ENCODE peak calls at places on chromosomes 12 and 14, in ten cellular contexts. One of them, this sample, is unnamed.

GRCh38 chr12:27619308-27619707 is 76.9 kb upstream of the REP15 start:
- DNase-seq in foreskin fibroblast: peak
- DNase-seq in endothelial cell: no peak
- DNase-seq in AG10803: peak
- DNase-seq in neural progenitor cell: no peak
- DNase-seq in RWPE2: no peak
- DNase-seq in mesothelial cell of epicardium: no peak
- DNase-seq in tibial artery: no peak
- DNase-seq in BE2C: no peak
- DNase-seq in cardiac fibroblast: peak
- DNase-seq in this sample: no peak

GRCh38 chr12:127389923-127390322 is 877.0 kb upstream of the TMEM132C start:
- DNase-seq in foreskin fibroblast: peak
- DNase-seq in endothelial cell: no peak
- DNase-seq in AG10803: peak
- DNase-seq in neural progenitor cell: peak
- DNase-seq in RWPE2: peak
- DNase-seq in mesothelial cell of epicardium: peak
- DNase-seq in tibial artery: no peak
- DNase-seq in BE2C: no peak
- DNase-seq in cardiac fibroblast: peak
- DNase-seq in this sample: peak

GRCh38 chr14:101473045-101473729 is 88.1 kb upstream of the DIO3 start:
- DNase-seq in foreskin fibroblast: no peak
- DNase-seq in endothelial cell: no peak
- DNase-seq in AG10803: no peak
- DNase-seq in neural progenitor cell: peak
- DNase-seq in RWPE2: peak
- DNase-seq in mesothelial cell of epicardium: peak
- DNase-seq in tibial artery: peak
- DNase-seq in BE2C: no peak
- DNase-seq in cardiac fibroblast: no peak
- DNase-seq in this sample: no peak

GRCh38 chr14:53715390-53715730 is 241.3 kb downstream of the BMP4 start:
- DNase-seq in foreskin fibroblast: peak
- DNase-seq in endothelial cell: no peak
- DNase-seq in AG10803: peak
- DNase-seq in neural progenitor cell: no peak
- DNase-seq in RWPE2: no peak
- DNase-seq in mesothelial cell of epicardium: no peak
- DNase-seq in tibial artery: no peak
- DNase-seq in BE2C: no peak
- DNase-seq in cardiac fibroblast: peak
- DNase-seq in this sample: no peak

GRCh38 chr12:110927545-110927944 is 7.2 kb upstream of the MYL2 start:
- DNase-seq in foreskin fibroblast: no peak
- DNase-seq in endothelial cell: no peak
- DNase-seq in AG10803: no peak
- DNase-seq in neural progenitor cell: no peak
- DNase-seq in RWPE2: no peak
- DNase-seq in mesothelial cell of epicardium: no peak
- DNase-seq in tibial artery: peak
- DNase-seq in BE2C: no peak
- DNase-seq in cardiac fibroblast: no peak
- DNase-seq in this sample: no peak

GRCh38 chr12:85468356-85469157 is 188.5 kb downstream of the ALX1 start:
- DNase-seq in foreskin fibroblast: peak
- DNase-seq in endothelial cell: peak
- DNase-seq in AG10803: peak
- DNase-seq in neural progenitor cell: peak
- DNase-seq in RWPE2: no peak
- DNase-seq in mesothelial cell of epicardium: peak
- DNase-seq in tibial artery: peak
- DNase-seq in BE2C: peak
- DNase-seq in cardiac fibroblast: peak
- DNase-seq in this sample: peak

GRCh38 chr14:50475460-50475859 is 56.9 kb downstream of the MAP4K5 start:
- DNase-seq in foreskin fibroblast: peak
- DNase-seq in endothelial cell: no peak
- DNase-seq in AG10803: no peak
- DNase-seq in neural progenitor cell: no peak
- DNase-seq in RWPE2: no peak
- DNase-seq in mesothelial cell of epicardium: no peak
- DNase-seq in tibial artery: no peak
- DNase-seq in BE2C: no peak
- DNase-seq in cardiac fibroblast: peak
- DNase-seq in this sample: no peak

GRCh38 chr12:115303751-115304309 is 619.9 kb upstream of the TBX3 start:
- DNase-seq in foreskin fibroblast: peak
- DNase-seq in endothelial cell: no peak
- DNase-seq in AG10803: no peak
- DNase-seq in neural progenitor cell: no peak
- DNase-seq in RWPE2: no peak
- DNase-seq in mesothelial cell of epicardium: peak
- DNase-seq in tibial artery: no peak
- DNase-seq in BE2C: no peak
- DNase-seq in cardiac fibroblast: no peak
- DNase-seq in this sample: no peak

GRCh38 chr12:12070674-12071661 is at the start of gene BCL2L14:
- DNase-seq in foreskin fibroblast: no peak
- DNase-seq in endothelial cell: no peak
- DNase-seq in AG10803: peak
- DNase-seq in neural progenitor cell: no peak
- DNase-seq in RWPE2: no peak
- DNase-seq in mesothelial cell of epicardium: no peak
- DNase-seq in tibial artery: no peak
- DNase-seq in BE2C: no peak
- DNase-seq in cardiac fibroblast: no peak
- DNase-seq in this sample: no peak

GRCh38 chr12:112314981-112315380 is 67.2 kb downstream of the HECTD4 start:
- DNase-seq in foreskin fibroblast: no peak
- DNase-seq in endothelial cell: no peak
- DNase-seq in AG10803: peak
- DNase-seq in neural progenitor cell: no peak
- DNase-seq in RWPE2: no peak
- DNase-seq in mesothelial cell of epicardium: no peak
- DNase-seq in tibial artery: no peak
- DNase-seq in BE2C: no peak
- DNase-seq in cardiac fibroblast: no peak
- DNase-seq in this sample: no peak

GRCh38 chr12:64900540-64900939 is 76.1 kb downstream of the TBC1D30 start:
- DNase-seq in foreskin fibroblast: peak
- DNase-seq in endothelial cell: no peak
- DNase-seq in AG10803: peak
- DNase-seq in neural progenitor cell: no peak
- DNase-seq in RWPE2: no peak
- DNase-seq in mesothelial cell of epicardium: no peak
- DNase-seq in tibial artery: no peak
- DNase-seq in BE2C: no peak
- DNase-seq in cardiac fibroblast: peak
- DNase-seq in this sample: no peak

GRCh38 chr12:105330283-105330937 is at the start of gene C12orf75:
- DNase-seq in foreskin fibroblast: peak
- DNase-seq in endothelial cell: peak
- DNase-seq in AG10803: peak
- DNase-seq in neural progenitor cell: peak
- DNase-seq in RWPE2: peak
- DNase-seq in mesothelial cell of epicardium: peak
- DNase-seq in tibial artery: peak
- DNase-seq in BE2C: peak
- DNase-seq in cardiac fibroblast: peak
- DNase-seq in this sample: no peak

GRCh38 chr14:39218171-39218769 is 15.4 kb upstream of the MIA2 start:
- DNase-seq in foreskin fibroblast: peak
- DNase-seq in endothelial cell: no peak
- DNase-seq in AG10803: peak
- DNase-seq in neural progenitor cell: no peak
- DNase-seq in RWPE2: no peak
- DNase-seq in mesothelial cell of epicardium: no peak
- DNase-seq in tibial artery: no peak
- DNase-seq in BE2C: no peak
- DNase-seq in cardiac fibroblast: peak
- DNase-seq in this sample: no peak

GRCh38 chr14:31154956-31155355 is 52.6 kb downstream of the HECTD1 start:
- DNase-seq in foreskin fibroblast: peak
- DNase-seq in endothelial cell: no peak
- DNase-seq in AG10803: peak
- DNase-seq in neural progenitor cell: no peak
- DNase-seq in RWPE2: no peak
- DNase-seq in mesothelial cell of epicardium: no peak
- DNase-seq in tibial artery: no peak
- DNase-seq in BE2C: no peak
- DNase-seq in cardiac fibroblast: peak
- DNase-seq in this sample: no peak

GRCh38 chr12:57129311-57130288 is 1.3 kb downstream of the LRP1 start:
- DNase-seq in foreskin fibroblast: peak
- DNase-seq in endothelial cell: no peak
- DNase-seq in AG10803: peak
- DNase-seq in neural progenitor cell: peak
- DNase-seq in RWPE2: no peak
- DNase-seq in mesothelial cell of epicardium: no peak
- DNase-seq in tibial artery: no peak
- DNase-seq in BE2C: no peak
- DNase-seq in cardiac fibroblast: peak
- DNase-seq in this sample: no peak

GRCh38 chr12:47078733-47079364 is 572 bp upstream of the PCED1B start:
- DNase-seq in foreskin fibroblast: no peak
- DNase-seq in endothelial cell: peak
- DNase-seq in AG10803: peak
- DNase-seq in neural progenitor cell: peak
- DNase-seq in RWPE2: no peak
- DNase-seq in mesothelial cell of epicardium: no peak
- DNase-seq in tibial artery: peak
- DNase-seq in BE2C: no peak
- DNase-seq in cardiac fibroblast: peak
- DNase-seq in this sample: no peak

GRCh38 chr12:47080725-47081502 is 1.2 kb upstream of the AMIGO2 start:
- DNase-seq in foreskin fibroblast: peak
- DNase-seq in endothelial cell: peak
- DNase-seq in AG10803: peak
- DNase-seq in neural progenitor cell: peak
- DNase-seq in RWPE2: peak
- DNase-seq in mesothelial cell of epicardium: no peak
- DNase-seq in tibial artery: peak
- DNase-seq in BE2C: no peak
- DNase-seq in cardiac fibroblast: peak
- DNase-seq in this sample: no peak

GRCh38 chr12:47079894-47080724 is at the start of gene AMIGO2:
- DNase-seq in foreskin fibroblast: peak
- DNase-seq in endothelial cell: peak
- DNase-seq in AG10803: peak
- DNase-seq in neural progenitor cell: peak
- DNase-seq in RWPE2: peak
- DNase-seq in mesothelial cell of epicardium: peak
- DNase-seq in tibial artery: peak
- DNase-seq in BE2C: no peak
- DNase-seq in cardiac fibroblast: peak
- DNase-seq in this sample: no peak

GRCh38 chr12:47078086-47078395 is 1.4 kb upstream of the PCED1B start:
- DNase-seq in foreskin fibroblast: no peak
- DNase-seq in endothelial cell: no peak
- DNase-seq in AG10803: no peak
- DNase-seq in neural progenitor cell: no peak
- DNase-seq in RWPE2: no peak
- DNase-seq in mesothelial cell of epicardium: no peak
- DNase-seq in tibial artery: no peak
- DNase-seq in BE2C: no peak
- DNase-seq in cardiac fibroblast: no peak
- DNase-seq in this sample: no peak

GRCh38 chr12:47079365-47079893 is at the start of gene PCED1B:
- DNase-seq in foreskin fibroblast: peak
- DNase-seq in endothelial cell: peak
- DNase-seq in AG10803: peak
- DNase-seq in neural progenitor cell: peak
- DNase-seq in RWPE2: peak
- DNase-seq in mesothelial cell of epicardium: peak
- DNase-seq in tibial artery: peak
- DNase-seq in BE2C: peak
- DNase-seq in cardiac fibroblast: peak
- DNase-seq in this sample: peak
- TF ChIP-seq CTCF in foreskin fibroblast: peak
- TF ChIP-seq CTCF in endothelial cell: no peak
- TF ChIP-seq CTCF in AG10803: peak
- TF ChIP-seq CTCF in neural progenitor cell: peak
- TF ChIP-seq CTCF in RWPE2: peak
- TF ChIP-seq CTCF in mesothelial cell of epicardium: no peak
- TF ChIP-seq CTCF in tibial artery: peak
- TF ChIP-seq CTCF in BE2C: no peak
- TF ChIP-seq CTCF in cardiac fibroblast: peak
- TF ChIP-seq CTCF in this sample: peak

GRCh38 chr14:99015833-99016232 is 256.2 kb downstream of the BCL11B start:
- DNase-seq in foreskin fibroblast: no peak
- DNase-seq in endothelial cell: no peak
- DNase-seq in AG10803: no peak
- DNase-seq in neural progenitor cell: no peak
- DNase-seq in RWPE2: peak
- DNase-seq in mesothelial cell of epicardium: no peak
- DNase-seq in tibial artery: no peak
- DNase-seq in BE2C: no peak
- DNase-seq in cardiac fibroblast: no peak
- DNase-seq in this sample: no peak
- TF ChIP-seq CTCF in foreskin fibroblast: no peak
- TF ChIP-seq CTCF in endothelial cell: no peak
- TF ChIP-seq CTCF in AG10803: no peak
- TF ChIP-seq CTCF in neural progenitor cell: no peak
- TF ChIP-seq CTCF in RWPE2: no peak
- TF ChIP-seq CTCF in mesothelial cell of epicardium: no peak
- TF ChIP-seq CTCF in tibial artery: no peak
- TF ChIP-seq CTCF in BE2C: no peak
- TF ChIP-seq CTCF in cardiac fibroblast: no peak
- TF ChIP-seq CTCF in this sample: no peak

GRCh38 chr12:22935501-22935900 is 310.5 kb downstream of the ETNK1 start:
- DNase-seq in foreskin fibroblast: peak
- DNase-seq in endothelial cell: no peak
- DNase-seq in AG10803: peak
- DNase-seq in neural progenitor cell: no peak
- DNase-seq in RWPE2: no peak
- DNase-seq in mesothelial cell of epicardium: no peak
- DNase-seq in tibial artery: no peak
- DNase-seq in BE2C: peak
- DNase-seq in cardiac fibroblast: peak
- DNase-seq in this sample: no peak

GRCh38 chr12:22938323-22938722 is 313.4 kb downstream of the ETNK1 start:
- DNase-seq in foreskin fibroblast: no peak
- DNase-seq in endothelial cell: no peak
- DNase-seq in AG10803: no peak
- DNase-seq in neural progenitor cell: no peak
- DNase-seq in RWPE2: no peak
- DNase-seq in mesothelial cell of epicardium: no peak
- DNase-seq in tibial artery: no peak
- DNase-seq in BE2C: no peak
- DNase-seq in cardiac fibroblast: no peak
- DNase-seq in this sample: no peak

GRCh38 chr12:22935090-22935489 is 310.1 kb downstream of the ETNK1 start:
- DNase-seq in foreskin fibroblast: peak
- DNase-seq in endothelial cell: no peak
- DNase-seq in AG10803: no peak
- DNase-seq in neural progenitor cell: no peak
- DNase-seq in RWPE2: no peak
- DNase-seq in mesothelial cell of epicardium: no peak
- DNase-seq in tibial artery: no peak
- DNase-seq in BE2C: peak
- DNase-seq in cardiac fibroblast: peak
- DNase-seq in this sample: no peak
- TF ChIP-seq CTCF in foreskin fibroblast: no peak
- TF ChIP-seq CTCF in endothelial cell: no peak
- TF ChIP-seq CTCF in AG10803: no peak
- TF ChIP-seq CTCF in neural progenitor cell: no peak
- TF ChIP-seq CTCF in RWPE2: no peak
- TF ChIP-seq CTCF in mesothelial cell of epicardium: no peak
- TF ChIP-seq CTCF in tibial artery: no peak
- TF ChIP-seq CTCF in BE2C: peak
- TF ChIP-seq CTCF in cardiac fibroblast: no peak
- TF ChIP-seq CTCF in this sample: no peak

GRCh38 chr12:109729837-109730200 is 16.2 kb downstream of the FAM222A start:
- DNase-seq in foreskin fibroblast: no peak
- DNase-seq in endothelial cell: no peak
- DNase-seq in AG10803: no peak
- DNase-seq in neural progenitor cell: no peak
- DNase-seq in RWPE2: peak
- DNase-seq in mesothelial cell of epicardium: no peak
- DNase-seq in tibial artery: peak
- DNase-seq in BE2C: peak
- DNase-seq in cardiac fibroblast: no peak
- DNase-seq in this sample: no peak
- TF ChIP-seq CTCF in foreskin fibroblast: no peak
- TF ChIP-seq CTCF in endothelial cell: no peak
- TF ChIP-seq CTCF in AG10803: no peak
- TF ChIP-seq CTCF in neural progenitor cell: no peak
- TF ChIP-seq CTCF in RWPE2: no peak
- TF ChIP-seq CTCF in mesothelial cell of epicardium: no peak
- TF ChIP-seq CTCF in tibial artery: no peak
- TF ChIP-seq CTCF in BE2C: no peak
- TF ChIP-seq CTCF in cardiac fibroblast: no peak
- TF ChIP-seq CTCF in this sample: no peak

This sample was measured in AG09319.